ENCODE peak calls at places on chromosomes 4 and X, in six cellular contexts. D is left lung; Y is SK-N-SH; U is CD8-positive, alpha-beta memory T cell; N is ascending aorta; V is Karpas-422. Z is an unnamed sample. For H3K4me1 and H3K27me3, the result is how much of the 10 kb centered on the place peaks cover.

GRCh38 chr4:40719008-40719623 is 30.6 kb upstream of the NSUN7 start:
- DNase-seq in U (no peak), V (peak), D (no peak), Y (peak), N (no peak), Z (no peak)

GRCh38 chr4:154009191-154009590 is 220.3 kb upstream of the SFRP2 start:
- DNase-seq in V (no peak), U (no peak), D (no peak), N (no peak), Y (no peak), Z (no peak)

GRCh38 chrX:9327086-9327746 is 137.6 kb upstream of the TBL1X start:
- DNase-seq in Y (no peak), D (no peak), U (no peak), N (no peak), V (no peak), Z (no peak)

GRCh38 chrX:129637217-129638109 is 17.3 kb downstream of the APLN start:
- DNase-seq in N (peak), D (peak), U (peak), V (peak), Y (peak), Z (peak)

GRCh38 chrX:140697618-140698017 is 11.9 kb upstream of the LINC00632 start:
- DNase-seq in V (peak), U (no peak), D (no peak), N (no peak), Y (no peak), Z (no peak)

GRCh38 chr4:98528882-98529281 is 129.5 kb downstream of the TSPAN5 start:
- DNase-seq in D (no peak), U (no peak), V (no peak), Y (no peak), N (no peak), Z (no peak)

GRCh38 chr4:40608628-40609027 is 21.0 kb downstream of the RBM47 start:
- DNase-seq in D (no peak), V (no peak), Y (no peak), N (no peak), U (no peak), Z (no peak)

GRCh38 chr4:8724436-8725070 is 132.0 kb downstream of the CPZ start:
- DNase-seq in N (peak), Y (no peak), D (peak), U (no peak), V (no peak), Z (peak)

GRCh38 chr4:172762902-172763301 is 405.7 kb upstream of the GALNT7 start:
- DNase-seq in N (no peak), D (no peak), Y (no peak), V (no peak), U (no peak), Z (no peak)

GRCh38 chr4:38605794-38606586 is 58.0 kb upstream of the KLF3 start:
- DNase-seq in N (no peak), V (no peak), D (no peak), U (no peak), Y (no peak), Z (no peak)

GRCh38 chrX:21838937-21839333 is 482 bp upstream of the MBTPS2 start:
- DNase-seq in U (no peak), D (no peak), N (no peak), Y (no peak), V (peak), Z (no peak)

GRCh38 chrX:42803320-42803719 is 25.4 kb upstream of the PPP1R2C start:
- DNase-seq in V (no peak), U (no peak), D (no peak), Y (no peak), N (no peak), Z (no peak)

GRCh38 chr4:169823685-169824084 is 65.9 kb upstream of the HPF1 start:
- DNase-seq in V (peak), N (no peak), Y (no peak), U (peak), D (no peak), Z (no peak)

GRCh38 chrX:108000751-108001150 is 18.6 kb upstream of the TEX13B start:
- DNase-seq in N (no peak), U (no peak), V (no peak), Y (no peak), D (no peak), Z (no peak)

GRCh38 chr4:29375716-29376115 is 1344.5 kb upstream of the PCDH7 start:
- DNase-seq in V (no peak), N (no peak), Y (no peak), D (no peak), U (no peak), Z (no peak)

GRCh38 chr4:133801858-133802257 is 399.7 kb downstream of the PABPC4L start:
- DNase-seq in D (no peak), V (no peak), Y (no peak), U (no peak), N (no peak), Z (no peak)

DNA sequence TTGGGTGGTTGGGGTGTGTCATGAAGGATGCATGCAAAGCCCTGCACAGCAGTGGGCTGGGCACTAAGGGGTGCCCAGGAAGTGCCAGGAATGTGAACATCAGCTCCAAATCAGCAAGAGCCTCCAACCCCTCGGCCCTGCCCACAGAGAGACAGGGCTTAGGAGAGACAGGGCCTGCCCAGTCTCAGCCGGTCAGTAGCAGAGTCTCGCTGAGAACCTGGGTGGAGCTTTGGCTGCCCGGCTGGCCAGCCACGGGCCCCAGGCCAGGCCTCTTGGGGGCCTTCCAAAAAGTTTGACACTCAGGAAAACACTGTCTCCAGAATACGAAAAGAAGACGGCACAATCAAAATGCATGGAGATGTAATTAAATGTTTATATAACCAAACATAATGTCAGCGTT is 4.3 kb upstream of the MXD4 start:
- DNase-seq in D (peak), Y (peak), U (no peak), N (no peak), V (no peak), Z (no peak)
- H3K4me1 ChIP-seq in D (under half), Y (under half), U (under half), N (under half), V (under half), Z (under half)

GRCh38 chr4:102299708-102300107 is 45.6 kb downstream of the SLC39A8 start:
- DNase-seq in D (no peak), Y (peak), N (no peak), U (peak), V (peak), Z (no peak)
- H3K27me3 ChIP-seq in D (under half), Y (under half), N (under half), U (under half), V (under half), Z (under half)

GRCh38 chr4:23878235-23878861 is 11.5 kb downstream of the PPARGC1A start:
- DNase-seq in Y (no peak), U (no peak), N (no peak), D (no peak), V (no peak), Z (no peak)
- H3K27ac ChIP-seq in Y (no peak), U (no peak), N (no peak), D (no peak), V (no peak), Z (no peak)

GRCh38 chr4:78565971-78566372 is 14.4 kb downstream of the ANXA3 start:
- DNase-seq in Y (no peak), N (no peak), U (no peak), V (no peak), D (no peak), Z (no peak)
- H3K4me1 ChIP-seq in Y (under half), N (under half), U (under half), V (under half), D (under half), Z (under half)

Z was measured in spleen.